ENCODE peak calls at places on chromosome 9, in six cellular contexts. Z is breast epithelium, X is suprapubic skin, V is endothelial cell of umbilical vein, I is stomach, O is prostate gland. C is an unnamed sample.

GRCh38 chr9:135925496-135926133 is 18.3 kb upstream of the CAMSAP1 start:
- DNase-seq in I (no peak), O (no peak), V (no peak), Z (no peak), X (no peak), C (no peak)

GRCh38 chr9:14343948-14344547 is 30.1 kb upstream of the NFIB start:
- DNase-seq in V (peak; percentile 44), Z (no peak), I (no peak), O (no peak), X (no peak), C (no peak)

GRCh38 chr9:110842169-110842568 is 173.6 kb downstream of the MUSK start:
- DNase-seq in I (no peak), Z (no peak), X (no peak), O (no peak), V (no peak), C (no peak)

GRCh38 chr9:19229725-19230355 is 653 bp upstream of the DENND4C start:
- DNase-seq in O (no peak), X (peak; percentile 83), V (peak; percentile 72), I (no peak), Z (peak; percentile 53), C (peak; percentile 94)

GRCh38 chr9:104342552-104342951 is 161.5 kb upstream of the OR13F1 start:
- DNase-seq in O (no peak), I (no peak), X (no peak), V (no peak), Z (no peak), C (no peak)

GRCh38 chr9:134605351-134605968 is 36.1 kb upstream of the COL5A1 start:
- DNase-seq in O (no peak), Z (no peak), I (peak; percentile 11), X (peak; percentile 38), V (no peak), C (no peak)

GRCh38 chr9:128619127-128619526 is 37.5 kb downstream of the DYNC2I2 start:
- DNase-seq in X (no peak), V (no peak), I (no peak), O (no peak), Z (no peak), C (no peak)

GRCh38 chr9:69279730-69280127 is 45.3 kb upstream of the ENTREP1 start:
- DNase-seq in O (no peak), I (no peak), V (no peak), Z (no peak), X (no peak), C (no peak)

GRCh38 chr9:130088056-130088455 is 34.4 kb downstream of the GPR107 start:
- DNase-seq in O (no peak), Z (no peak), V (no peak), I (no peak), X (no peak), C (peak; percentile 20)

GRCh38 chr9:98708933-98709911 is at the start of gene GABBR2:
- DNase-seq in I (no peak), Z (no peak), X (no peak), O (no peak), V (peak; percentile 4), C (no peak)

GRCh38 chr9:98709968-98710965 is 1.5 kb upstream of the GABBR2 start:
- DNase-seq in I (no peak), X (no peak), O (no peak), Z (no peak), V (peak; percentile 34), C (no peak)

GRCh38 chr9:98708103-98708932 is 417 bp downstream of the GABBR2 start:
- DNase-seq in Z (no peak), X (no peak), V (peak; percentile 14), I (no peak), O (no peak), C (no peak)

GRCh38 chr9:98707158-98708102 is 1.3 kb downstream of the GABBR2 start:
- DNase-seq in I (peak; percentile 29), O (peak; percentile 15), X (no peak), V (peak; percentile 77), Z (no peak), C (no peak)

DNA sequence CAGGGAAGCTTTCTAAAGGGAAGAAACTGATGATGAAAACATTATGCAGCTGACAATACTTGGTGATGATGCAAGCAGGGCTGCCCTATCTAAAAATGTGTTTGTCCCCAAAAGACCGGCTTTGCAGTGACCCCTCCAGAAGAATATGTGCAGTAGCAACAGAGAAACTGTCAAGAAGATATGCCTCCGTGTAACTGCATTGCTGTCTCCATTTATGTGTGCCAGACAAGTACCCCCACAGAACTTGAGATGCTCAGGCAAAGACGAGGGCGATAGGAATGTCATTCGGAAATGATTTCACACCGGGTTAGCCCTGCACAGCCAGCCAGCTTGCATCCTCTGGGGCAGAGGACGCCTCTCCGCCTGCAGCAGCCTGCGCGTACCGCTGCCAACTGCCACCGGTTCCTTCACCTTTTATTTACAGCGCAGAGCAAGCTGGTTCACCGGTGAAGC is 2.1 kb downstream of the GABBR2 start:
- DNase-seq in X (no peak), I (no peak), O (no peak), V (peak; percentile 42), Z (no peak), C (no peak)
- H3K4me3 ChIP-seq in X (no peak overlapping the region), I (no peak overlapping the region), O (no peak overlapping the region), V (peak overlapping the region; percentile 3), Z (no peak overlapping the region), C (no peak overlapping the region)

GRCh38 chr9:111939322-111939721 is 42.7 kb downstream of the UGCG start:
- DNase-seq in V (no peak), O (no peak), Z (no peak), I (no peak), X (no peak), C (no peak)
- TF ChIP-seq POLR2AphosphoS5 in V (no peak), O (no peak), Z (no peak), I (no peak), X (no peak), C (no peak)

DNA sequence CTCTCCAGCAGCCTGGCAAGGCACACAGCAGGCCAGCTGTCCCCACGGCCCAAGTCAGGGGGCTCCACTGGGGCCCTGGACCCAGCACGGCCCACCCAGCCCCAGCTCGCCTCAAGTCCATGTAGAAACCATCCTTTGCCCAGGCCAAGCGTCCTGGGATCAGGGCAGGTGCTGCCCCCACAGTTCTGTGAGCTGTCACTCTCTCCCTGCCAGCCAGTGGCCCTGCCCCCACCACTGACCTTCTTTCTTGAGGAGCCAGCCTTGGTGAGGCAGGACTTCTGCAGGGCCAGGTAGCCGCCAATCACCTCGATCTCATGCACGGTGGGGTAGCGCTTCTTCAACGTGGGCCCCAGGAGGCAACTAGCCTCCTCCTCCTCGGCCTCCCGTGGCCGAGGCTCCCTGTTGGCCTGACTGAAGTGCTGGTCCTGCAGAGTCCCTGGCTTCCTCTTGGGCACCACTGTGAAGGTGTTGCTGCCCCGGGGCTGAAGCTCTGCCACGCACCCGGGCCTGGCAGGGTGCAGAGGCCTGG is 1.7 kb downstream of the TPRN start:
- DNase-seq in X (no peak), I (peak; percentile 38), O (no peak), Z (no peak), V (no peak), C (no peak)
- H3K4me3 ChIP-seq in X (peak overlapping the region; percentile 59), I (peak overlapping the region; percentile 63), O (no peak overlapping the region), Z (peak overlapping the region; percentile 68), V (no peak overlapping the region), C (no peak overlapping the region)

GRCh38 chr9:121288874-121289553 is 21.1 kb downstream of the GSN start:
- DNase-seq in I (peak; percentile 69), Z (peak; percentile 66), X (peak; percentile 76), O (peak; percentile 72), V (peak; percentile 72), C (peak; percentile 73)
- TF ChIP-seq POLR2AphosphoS5 in I (peak; percentile 79), Z (peak; percentile 57), X (no peak), O (peak; percentile 75), V (no peak), C (peak; percentile 45)

C was measured in spleen.